ENCODE peak calls at places on chromosomes 4 and X, in six cellular contexts. E is activated CD4-positive, alpha-beta T cell treated with anti-CD3 and anti-CD28 coated beads for 1 hour; T is esophagus squamous epithelium; N is activated T-helper 1 cell treated with Interleukin-2 at 50 U/mL for 16 hours; Q is effector memory CD4-positive, alpha-beta T cell; V is A172. F is an unnamed sample.

GRCh38 chr4:157222764-157223145 is 2.2 kb downstream of the GRIA2 start:
- DNase-seq in E (no peak), T (no peak), Q (no peak), N (no peak), V (no peak), F (no peak)

GRCh38 chrX:55867254-55867653 is 149.7 kb downstream of the RRAGB start:
- DNase-seq in N (no peak), T (no peak), Q (no peak), V (no peak), E (no peak), F (no peak)

GRCh38 chr4:23930750-23931488 is 41.1 kb upstream of the PPARGC1A start:
- DNase-seq in N (no peak), Q (no peak), E (no peak), T (no peak), V (peak; percentile 28), F (peak; percentile 90)

GRCh38 chrX:26848511-26848910 is 614.6 kb downstream of the PPP4R3C start:
- DNase-seq in E (no peak), V (no peak), Q (no peak), T (no peak), N (no peak), F (no peak)

GRCh38 chr4:108535757-108536156 is 84.6 kb upstream of the RPL34 start:
- DNase-seq in Q (no peak), E (no peak), T (no peak), N (no peak), V (no peak), F (no peak)

GRCh38 chrX:46574337-46574940 is 874 bp downstream of the CHST7 start:
- DNase-seq in T (no peak), N (peak; percentile 4), E (peak; percentile 9), Q (peak; percentile 21), V (no peak), F (no peak)

GRCh38 chrX:1468250-1468772 is 15.6 kb upstream of the ASMTL start:
- DNase-seq in N (peak; percentile 66), T (no peak), Q (peak; percentile 80), E (peak; percentile 69), V (peak; percentile 95), F (peak; percentile 84)

GRCh38 chr4:15894923-15895411 is 43.6 kb downstream of the FGFBP1 start:
- DNase-seq in Q (no peak), V (no peak), N (no peak), T (no peak), E (no peak), F (peak; percentile 39)

GRCh38 chr4:176268963-176269362 is at the start of gene ASB5:
- DNase-seq in N (no peak), Q (no peak), V (no peak), T (no peak), E (no peak), F (no peak)

GRCh38 chrX:13123857-13124345 is 79.5 kb upstream of the FAM9C start:
- DNase-seq in E (no peak), Q (no peak), V (no peak), T (no peak), N (no peak), F (no peak)

GRCh38 chr4:6548882-6549230 is 26.1 kb upstream of the MAN2B2 start:
- DNase-seq in Q (no peak), V (no peak), N (no peak), E (no peak), T (no peak), F (no peak)

GRCh38 chrX:8179653-8180052 is 8.6 kb upstream of the VCX2 start:
- DNase-seq in T (no peak), N (no peak), E (no peak), Q (no peak), V (no peak), F (no peak)

F was measured in RCC 7860.